ENCODE peak calls at places on chromosomes 11 and 22, in six cellular contexts. B, Z, X, T, E and G are unnamed samples.

GRCh38 chr11:65382804-65383368 is 440 bp upstream of the SLC25A45 start:
- DNase-seq in B (peak; percentile 38), T (no peak), Z (no peak), E (no peak), X (peak; percentile 94), G (no peak)

GRCh38 chr11:1399386-1400167 is 9.8 kb downstream of the BRSK2 start:
- DNase-seq in E (no peak), X (no peak), T (no peak), Z (no peak), B (no peak), G (no peak)

GRCh38 chr11:116527180-116527991 is 245.4 kb downstream of the BUD13 start:
- DNase-seq in T (no peak), Z (no peak), B (no peak), X (no peak), E (no peak), G (no peak)

GRCh38 chr11:71425409-71425808 is 22.8 kb downstream of the DHCR7 start:
- DNase-seq in B (no peak), T (no peak), Z (no peak), X (no peak), E (peak; percentile 14), G (no peak)

GRCh38 chr11:107655607-107656006 is 56.2 kb downstream of the SLN start:
- DNase-seq in B (no peak), T (no peak), X (no peak), E (no peak), Z (no peak), G (no peak)

GRCh38 chr11:65717906-65718305 is 2.7 kb downstream of the RNASEH2C start:
- DNase-seq in B (no peak), Z (no peak), E (no peak), T (no peak), X (no peak), G (no peak)

GRCh38 chr11:11514246-11514645 is 107.6 kb downstream of the GALNT18 start:
- DNase-seq in T (no peak), X (no peak), B (no peak), E (peak; percentile 26), Z (no peak), G (no peak)

GRCh38 chr11:129460714-129461113 is 85.1 kb downstream of the BARX2 start:
- DNase-seq in T (no peak), Z (no peak), E (no peak), B (no peak), X (no peak), G (no peak)

GRCh38 chr11:47403135-47403534 is 5.3 kb upstream of the SLC39A13 start:
- DNase-seq in E (peak; percentile 0), B (no peak), X (no peak), Z (no peak), T (no peak), G (no peak)

GRCh38 chr11:106770489-106771100 is 247.7 kb downstream of the GUCY1A2 start:
- DNase-seq in X (no peak), Z (no peak), T (no peak), B (no peak), E (no peak), G (no peak)

GRCh38 chr11:59199546-59200420 is 12.9 kb downstream of the MPEG1 start:
- DNase-seq in E (no peak), Z (no peak), X (no peak), B (no peak), T (peak; percentile 95), G (no peak)

GRCh38 chr22:19766235-19766505 is 5.6 kb downstream of the TBX1 start:
- DNase-seq in E (peak; percentile 68), Z (no peak), X (no peak), B (no peak), T (no peak), G (no peak)

GRCh38 chr11:20111871-20112270 is 48.4 kb downstream of the DBX1 start:
- DNase-seq in B (no peak), X (no peak), Z (no peak), E (no peak), T (no peak), G (no peak)

GRCh38 chr11:61912530-61912898 is 4.9 kb downstream of the RAB3IL1 start:
- DNase-seq in B (no peak), E (no peak), Z (no peak), X (no peak), T (no peak), G (no peak)

GRCh38 chr11:86067230-86068137 is 1.4 kb downstream of the PICALM start:
- DNase-seq in X (no peak), B (peak; percentile 12), Z (no peak), E (no peak), T (no peak), G (no peak)

GRCh38 chr11:122308286-122308685 is 192.3 kb upstream of the BLID start:
- DNase-seq in B (no peak), X (no peak), E (no peak), T (no peak), Z (no peak), G (no peak)

GRCh38 chr22:27504854-27505253 is 296.7 kb downstream of the MN1 start:
- DNase-seq in Z (no peak), E (no peak), T (no peak), X (no peak), B (no peak), G (no peak)
- H3K27ac ChIP-seq in Z (no peak overlapping the region), E (no peak overlapping the region), T (no peak overlapping the region), X (no peak overlapping the region), B (no peak overlapping the region), G (no peak overlapping the region)

DNA sequence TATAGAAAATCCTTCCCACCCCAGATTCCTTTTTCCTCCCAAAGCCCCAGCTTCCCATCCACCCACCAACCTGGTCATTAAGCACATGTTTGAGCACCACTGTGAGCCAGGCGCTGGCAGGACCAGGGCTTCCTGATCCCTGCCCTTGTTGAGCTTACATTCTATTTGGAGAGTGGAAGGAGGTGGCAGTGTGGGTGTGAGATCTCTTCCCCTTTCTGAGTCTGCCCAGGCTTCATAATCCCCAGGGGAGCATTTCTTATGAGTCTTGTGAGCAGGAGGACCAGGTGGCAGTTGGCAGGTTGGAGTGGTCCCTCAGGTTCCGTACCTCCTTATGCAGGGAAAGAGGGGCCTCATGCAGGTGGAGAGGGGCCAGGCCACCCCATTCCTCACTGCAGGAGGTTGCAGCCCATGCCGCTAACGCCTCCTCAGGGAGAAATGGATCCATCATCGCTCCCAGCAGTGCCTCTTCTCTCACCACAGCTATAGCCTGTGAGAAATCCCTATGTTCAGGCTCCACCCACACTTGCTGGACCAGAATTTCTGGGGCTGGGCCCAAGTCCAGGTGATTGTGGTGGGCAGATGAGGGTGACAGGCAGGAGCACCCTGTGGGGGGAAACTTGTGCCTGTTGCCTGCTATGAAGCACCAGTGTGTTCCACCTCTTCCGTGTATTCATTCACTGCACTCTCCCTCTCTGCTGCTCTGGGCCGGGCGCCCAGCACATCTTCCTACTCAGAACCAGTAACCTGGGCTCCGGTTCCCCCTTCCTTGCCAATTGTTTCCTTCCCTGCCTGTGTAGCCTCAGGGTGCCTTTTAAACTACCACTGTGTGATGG is 23.5 kb downstream of the UBE2L3 start:
- DNase-seq in X (peak; percentile 32), Z (no peak), T (no peak), B (no peak), E (no peak), G (no peak)
- H3K36me3 ChIP-seq in X (no peaks in the 10 kb centered on the region), Z (peaks cover 45% of the 10 kb centered on the region), T (peaks cover 26% of the 10 kb centered on the region), B (peaks cover 12% of the 10 kb centered on the region), E (peaks cover 5% of the 10 kb centered on the region), G (peaks cover 36% of the 10 kb centered on the region)

GRCh38 chr11:72752088-72752914 is at the start of gene ARAP1:
- DNase-seq in T (no peak), E (peak; percentile 88), X (peak; percentile 52), B (peak; percentile 78), Z (peak; percentile 56), G (peak; percentile 80)
- TF ChIP-seq CTCF in T (peak; percentile 5), E (no peak), X (no peak), B (peak; percentile 9), Z (peak; percentile 11), G (no peak)

DNA sequence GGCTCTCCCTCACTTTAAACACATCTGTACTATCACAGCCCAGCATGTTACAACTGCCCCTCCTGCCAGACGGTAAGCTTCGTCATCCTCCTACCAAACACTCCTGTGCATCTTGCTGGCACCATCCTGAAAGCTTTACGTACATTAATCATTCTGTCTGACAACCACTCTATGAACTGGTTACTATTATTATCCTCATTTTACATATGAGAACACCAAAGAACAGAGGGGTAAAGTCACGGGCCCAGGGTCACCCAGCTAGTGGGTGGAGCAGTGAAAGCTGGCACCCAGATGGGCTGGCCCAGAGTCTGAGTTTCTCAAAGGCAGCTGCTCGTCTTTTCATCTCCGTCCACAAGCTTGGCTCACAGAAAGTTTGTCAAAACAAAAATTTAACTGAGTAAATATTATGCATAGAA is 9.6 kb downstream of the PLA2G6 start:
- DNase-seq in T (no peak), E (no peak), X (no peak), B (no peak), Z (no peak), G (no peak)
- H3K27ac ChIP-seq in T (no peak overlapping the region), E (no peak overlapping the region), X (peak overlapping the region; percentile 93), B (no peak overlapping the region), Z (no peak overlapping the region), G (no peak overlapping the region)

GRCh38 chr22:39477542-39477941 is 20.7 kb downstream of the MGAT3 start:
- DNase-seq in E (no peak), B (no peak), T (no peak), Z (no peak), X (no peak), G (no peak)
- H3K36me3 ChIP-seq in E (no peaks in the 10 kb centered on the region), B (no peaks in the 10 kb centered on the region), T (peaks cover 13% of the 10 kb centered on the region), Z (no peaks in the 10 kb centered on the region), X (no peaks in the 10 kb centered on the region), G (no peaks in the 10 kb centered on the region)

DNA sequence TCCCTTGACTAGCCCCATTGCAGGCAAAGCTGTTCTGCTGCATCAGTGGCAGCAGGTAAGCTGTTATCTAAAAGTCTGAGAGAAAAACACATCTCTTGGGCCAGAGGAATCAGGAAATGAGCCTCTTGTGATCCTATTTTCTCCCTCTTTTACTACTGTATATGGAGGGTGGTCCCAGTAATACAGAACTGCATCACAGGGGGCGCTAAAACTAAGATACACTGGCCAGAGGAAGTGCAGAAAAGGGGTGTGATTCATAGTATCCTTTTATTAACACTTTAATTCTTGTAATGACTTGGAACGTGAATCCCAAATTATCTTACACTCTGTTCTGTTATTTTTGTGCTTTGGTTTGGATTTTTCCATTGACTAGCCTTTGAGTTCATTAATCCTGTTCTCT is 8.8 kb upstream of the MED17 start:
- DNase-seq in X (no peak), E (peak; percentile 45), T (no peak), Z (peak; percentile 32), B (peak; percentile 11), G (no peak)
- TF ChIP-seq CTCF in X (no peak), E (peak; percentile 58), T (no peak), Z (peak; percentile 50), B (peak; percentile 34), G (no peak)

GRCh38 chr11:132540586-132540985 is 991.7 kb downstream of the OPCML start:
- DNase-seq in Z (no peak), X (no peak), T (no peak), B (no peak), E (no peak), G (no peak)
- H3K27ac ChIP-seq in Z (no peak overlapping the region), X (no peak overlapping the region), T (no peak overlapping the region), B (no peak overlapping the region), E (no peak overlapping the region), G (no peak overlapping the region)